ENCODE peak calls at places on chromosome 19, in seven cellular contexts. L is ecto neural progenitor cell; N is Calu3; Y is fibroblast of pulmonary artery; C is stimulated activated CD8-positive, alpha-beta memory T cell treated with anti-CD3 and anti-CD28 coated beads, Interleukin-7, amount 100 ng/mL, for 4 hours; D is effector CD8-positive, alpha-beta T cell; J is hepatic stellate cell. X is an unnamed sample.

GRCh38 chr19:15421726-15422260 is 3.0 kb upstream of the AKAP8L start:
- DNase-seq in J (no peak), Y (no peak), C (no peak), D (no peak), L (no peak), N (no peak), X (no peak)

GRCh38 chr19:41697198-41697855 is 9.3 kb upstream of the CEACAM7 start:
- DNase-seq in N (no peak), C (no peak), D (no peak), J (no peak), Y (no peak), L (peak; percentile 26), X (peak; percentile 29)

GRCh38 chr19:48991823-48992570 is 1.1 kb downstream of the GYS1 start:
- DNase-seq in L (peak; percentile 65), C (no peak), Y (peak; percentile 82), N (peak; percentile 53), D (no peak), J (peak; percentile 97), X (peak; percentile 88)

GRCh38 chr19:47499863-47500830 is 14.7 kb downstream of the NAPA start:
- DNase-seq in N (no peak), Y (no peak), J (no peak), C (no peak), D (no peak), L (no peak), X (no peak)

GRCh38 chr19:55490478-55491436 is 2.5 kb downstream of the SSC5D start:
- DNase-seq in D (no peak), C (no peak), L (no peak), N (no peak), Y (no peak), J (no peak), X (no peak)

GRCh38 chr19:29845576-29846176 is 33.9 kb downstream of the CCNE1 start:
- DNase-seq in D (no peak), C (peak; percentile 45), L (no peak), Y (peak; percentile 14), J (peak; percentile 38), N (no peak), X (peak; percentile 76)

GRCh38 chr19:53927745-53928144 is 18.7 kb downstream of the CACNG7 start:
- DNase-seq in Y (peak; percentile 81), C (no peak), J (no peak), D (no peak), L (peak; percentile 71), N (peak; percentile 79), X (peak; percentile 76)

GRCh38 chr19:38664503-38665211 is 17.2 kb downstream of the ACTN4 start:
- DNase-seq in C (no peak), L (no peak), N (no peak), Y (no peak), D (no peak), J (no peak), X (no peak)

GRCh38 chr19:13920940-13921744 is 15.1 kb downstream of the CC2D1A start:
- DNase-seq in D (no peak), L (no peak), C (no peak), Y (peak; percentile 52), J (peak; percentile 58), N (no peak), X (no peak)

GRCh38 chr19:16457195-16457953 is 14.4 kb downstream of the EPS15L1 start:
- DNase-seq in L (no peak), N (no peak), C (no peak), Y (peak; percentile 53), D (no peak), J (peak; percentile 72), X (no peak)

GRCh38 chr19:18751571-18751970 is 39.5 kb downstream of the COMP start:
- DNase-seq in N (no peak), L (no peak), C (no peak), Y (no peak), J (no peak), D (no peak), X (no peak)

GRCh38 chr19:44662686-44663085 is 8.6 kb upstream of the CEACAM19 start:
- DNase-seq in L (no peak), J (peak; percentile 55), D (no peak), Y (no peak), N (no peak), C (no peak), X (no peak)

GRCh38 chr19:6073858-6074708 is 36.2 kb downstream of the RFX2 start:
- DNase-seq in D (no peak), N (no peak), L (no peak), C (no peak), Y (no peak), J (no peak), X (no peak)

GRCh38 chr19:29966594-29967249 is 24.7 kb downstream of the URI1 start:
- DNase-seq in Y (peak; percentile 44), D (no peak), L (no peak), C (no peak), N (no peak), J (no peak), X (no peak)

GRCh38 chr19:47039239-47039874 is 9.1 kb downstream of the TMEM160 start:
- DNase-seq in N (no peak), D (no peak), L (no peak), Y (no peak), C (no peak), J (no peak), X (no peak)

GRCh38 chr19:55526216-55527196 is 10.4 kb downstream of the SBK2 start:
- DNase-seq in Y (peak; percentile 83), C (no peak), D (no peak), N (peak; percentile 81), L (no peak), J (peak; percentile 77), X (peak; percentile 70)

GRCh38 chr19:11264452-11265176 is 2.3 kb upstream of the DOCK6 start:
- DNase-seq in Y (no peak), L (no peak), C (no peak), N (peak; percentile 90), J (no peak), D (no peak), X (peak; percentile 67)

GRCh38 chr19:14383556-14383897 is 2.3 kb downstream of the ADGRE5 start:
- DNase-seq in J (no peak), Y (peak; percentile 46), D (no peak), C (no peak), L (no peak), N (no peak), X (no peak)

GRCh38 chr19:18515959-18516358 is 5.9 kb downstream of the ELL start:
- DNase-seq in D (no peak), J (no peak), N (no peak), Y (no peak), L (no peak), C (no peak), X (no peak)

GRCh38 chr19:46073268-46073922 is 32.6 kb upstream of the IGFL4 start:
- DNase-seq in L (no peak), Y (no peak), D (no peak), N (no peak), C (no peak), J (no peak), X (no peak)

GRCh38 chr19:3950871-3951861 is 18.3 kb downstream of the NMRK2 start:
- DNase-seq in L (no peak), Y (no peak), D (no peak), C (no peak), J (no peak), N (no peak), X (peak; percentile 55)

GRCh38 chr19:16506961-16507360 is 10.8 kb downstream of the C19orf44 start:
- DNase-seq in C (no peak), N (no peak), L (no peak), Y (no peak), D (no peak), J (no peak), X (no peak)

GRCh38 chr19:5012688-5013457 is 44.0 kb downstream of the KDM4B start:
- DNase-seq in Y (no peak), D (no peak), J (no peak), C (no peak), L (no peak), N (no peak), X (no peak)

GRCh38 chr19:36207605-36208252 is 6.7 kb downstream of the ZNF565 start:
- DNase-seq in N (no peak), J (no peak), Y (no peak), L (no peak), D (no peak), C (no peak), X (no peak)

GRCh38 chr19:17205237-17206140 is 9.7 kb upstream of the USE1 start:
- DNase-seq in J (peak; percentile 72), C (peak; percentile 43), L (peak; percentile 65), N (peak; percentile 64), D (peak; percentile 32), Y (peak; percentile 75), X (peak; percentile 83)

GRCh38 chr19:33143897-33144405 is 12.0 kb downstream of the WDR88 start:
- DNase-seq in N (peak; percentile 71), C (peak; percentile 35), J (peak; percentile 80), D (peak; percentile 36), Y (peak; percentile 62), L (peak; percentile 79), X (peak; percentile 72)

GRCh38 chr19:40217921-40218890 is at the start of gene TTC9B:
- DNase-seq in N (no peak), J (peak; percentile 52), D (peak; percentile 22), L (peak; percentile 84), Y (no peak), C (peak; percentile 36), X (peak; percentile 66)